ENCODE peak calls at places on chromosome 4, in six cellular contexts. T is brain microvascular endothelial cell, W is fibroblast of pulmonary artery, H is suprapubic skin, I is DND-41, Q is GM23338. Z is an unnamed sample.

GRCh38 chr4:169033660-169034059 is 23.6 kb upstream of the CBR4 start:
- DNase-seq in T (no peak), I (peak; percentile 9), Q (no peak), W (no peak), H (no peak), Z (peak; percentile 16)

GRCh38 chr4:12978310-12978709 is 505.8 kb downstream of the RAB28 start:
- DNase-seq in I (no peak), T (no peak), H (no peak), W (no peak), Q (no peak), Z (no peak)

GRCh38 chr4:19925516-19925915 is 326.2 kb upstream of the SLIT2 start:
- DNase-seq in W (no peak), I (no peak), H (no peak), Q (no peak), T (no peak), Z (no peak)

GRCh38 chr4:751676-752075 is 46.0 kb downstream of the PCGF3 start:
- DNase-seq in W (no peak), Q (no peak), I (no peak), H (no peak), T (peak; percentile 49), Z (no peak)

GRCh38 chr4:24330198-24330972 is 254.0 kb downstream of the DHX15 start:
- DNase-seq in I (no peak), H (no peak), W (no peak), T (no peak), Q (no peak), Z (no peak)

GRCh38 chr4:135840781-135841180 is 1639.2 kb upstream of the PABPC4L start:
- DNase-seq in I (no peak), Q (no peak), W (no peak), H (no peak), T (no peak), Z (no peak)

GRCh38 chr4:142355417-142355930 is 490.6 kb downstream of the INPP4B start:
- DNase-seq in Q (no peak), I (no peak), T (no peak), W (no peak), H (no peak), Z (no peak)

GRCh38 chr4:73010789-73011628 is 58.5 kb downstream of the COX18 start:
- DNase-seq in T (no peak), W (no peak), H (no peak), Q (no peak), I (no peak), Z (no peak)

GRCh38 chr4:168480991-168481588 is 798 bp upstream of the DDX60L start:
- DNase-seq in Q (no peak), H (no peak), I (peak; percentile 71), T (peak; percentile 37), W (peak; percentile 82), Z (peak; percentile 19)

GRCh38 chr4:136103616-136104015 is 1428.7 kb downstream of the PCDH18 start:
- DNase-seq in W (peak; percentile 30), I (no peak), H (no peak), Q (no peak), T (peak; percentile 25), Z (no peak)

GRCh38 chr4:128386761-128387599 is 99.4 kb upstream of the PGRMC2 start:
- DNase-seq in W (peak; percentile 96), H (peak; percentile 94), I (no peak), Q (no peak), T (peak; percentile 97), Z (no peak)

GRCh38 chr4:123587983-123588494 is 191.4 kb downstream of the SPRY1 start:
- DNase-seq in W (peak; percentile 59), T (peak; percentile 65), Q (no peak), H (no peak), I (no peak), Z (no peak)

GRCh38 chr4:687048-687974 is 1.6 kb downstream of the SLC49A3 start:
- DNase-seq in W (peak; percentile 88), I (no peak), T (peak; percentile 88), H (peak; percentile 96), Q (no peak), Z (no peak)

GRCh38 chr4:48462363-48462762 is 20.8 kb upstream of the SLC10A4 start:
- DNase-seq in T (no peak), Q (no peak), I (no peak), H (no peak), W (no peak), Z (no peak)

GRCh38 chr4:20262221-20262620 is 10.5 kb downstream of the SLIT2 start:
- DNase-seq in W (no peak), H (no peak), I (no peak), T (no peak), Q (no peak), Z (no peak)

GRCh38 chr4:127284236-127284635 is 348.5 kb upstream of the INTU start:
- DNase-seq in I (no peak), Q (no peak), W (peak; percentile 30), H (no peak), T (no peak), Z (no peak)

GRCh38 chr4:86595426-86595805 is 1.3 kb downstream of the PTPN13 start:
- DNase-seq in Q (no peak), H (no peak), W (peak; percentile 35), T (peak; percentile 33), I (no peak), Z (no peak)

GRCh38 chr4:109298279-109299010 is 4.0 kb downstream of the COL25A1 start:
- DNase-seq in Q (peak; percentile 61), T (peak; percentile 11), W (peak; percentile 15), H (no peak), I (no peak), Z (peak; percentile 26)

GRCh38 chr4:137768196-137768595 is 235.9 kb upstream of the PCDH18 start:
- DNase-seq in I (no peak), Q (no peak), H (no peak), T (no peak), W (peak; percentile 23), Z (no peak)

GRCh38 chr4:121380448-121381147 is at the start of gene QRFPR:
- DNase-seq in W (no peak), T (no peak), Q (peak; percentile 71), I (no peak), H (no peak), Z (no peak)

GRCh38 chr4:86959588-86960500 is 25.0 kb downstream of the AFF1 start:
- DNase-seq in Q (peak; percentile 95), T (no peak), I (no peak), W (no peak), H (no peak), Z (no peak)

GRCh38 chr4:109385260-109385659 is 48.4 kb upstream of the SEC24B start:
- DNase-seq in T (no peak), I (no peak), W (no peak), H (no peak), Q (no peak), Z (no peak)

GRCh38 chr4:110344165-110344564 is 131.8 kb upstream of the ENPEP start:
- DNase-seq in T (peak; percentile 52), W (peak; percentile 11), I (peak; percentile 41), H (no peak), Q (peak; percentile 54), Z (peak; percentile 13)

GRCh38 chr4:89136525-89136924 is 25.2 kb downstream of the TIGD2 start:
- DNase-seq in H (no peak), I (no peak), Q (no peak), T (peak; percentile 45), W (no peak), Z (no peak)

GRCh38 chr4:166277851-166278250 is 404.8 kb downstream of the TLL1 start:
- DNase-seq in Q (no peak), W (no peak), T (no peak), I (no peak), H (no peak), Z (no peak)

GRCh38 chr4:119172223-119172622 is 36.6 kb downstream of the MYOZ2 start:
- DNase-seq in I (no peak), W (no peak), Q (no peak), T (no peak), H (no peak), Z (no peak)

GRCh38 chr4:4321951-4322688 is 32.1 kb downstream of the ZBTB49 start:
- DNase-seq in H (no peak), I (no peak), Q (no peak), T (no peak), W (no peak), Z (no peak)

GRCh38 chr4:47839259-47839658 is 1.4 kb upstream of the CORIN start:
- DNase-seq in T (peak; percentile 51), H (peak; percentile 79), W (peak; percentile 50), Q (peak; percentile 61), I (no peak), Z (peak; percentile 78)

GRCh38 chr4:152172146-152172545 is 363.7 kb downstream of the FBXW7 start:
- DNase-seq in W (no peak), H (no peak), I (no peak), Q (no peak), T (no peak), Z (no peak)

DNA sequence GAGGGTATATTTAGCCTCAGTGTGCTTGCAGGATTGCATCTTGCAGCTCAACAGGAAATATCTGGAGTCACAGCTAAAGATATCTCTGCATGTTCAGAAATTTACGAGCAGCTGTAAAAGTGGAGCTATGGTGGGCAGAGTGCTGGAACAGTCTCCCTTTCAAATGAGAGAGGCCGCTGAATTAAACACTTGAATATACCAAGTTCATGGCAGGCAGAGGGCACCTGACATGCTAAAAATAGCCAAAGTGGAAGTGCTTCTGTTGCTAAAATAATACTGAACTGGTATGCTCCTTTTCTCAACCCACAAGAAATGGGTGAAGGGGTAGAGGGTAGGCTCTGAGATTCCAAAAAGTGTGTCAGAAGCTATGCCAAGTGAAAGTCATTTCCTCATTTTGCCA is 98.0 kb downstream of the MGST2 start:
- DNase-seq in I (no peak), Q (no peak), T (no peak), H (peak; percentile 16), W (peak; percentile 23), Z (no peak)
- H3K4me3 ChIP-seq in I (no peak overlapping the region), Q (no peak overlapping the region), T (no peak overlapping the region), H (no peak overlapping the region), W (no peak overlapping the region), Z (no peak overlapping the region)

GRCh38 chr4:40619600-40619999 is 10.1 kb downstream of the RBM47 start:
- DNase-seq in W (no peak), I (no peak), T (no peak), H (no peak), Q (no peak), Z (no peak)
- TF ChIP-seq CTCF in W (no peak), I (no peak), T (no peak), H (no peak), Q (no peak), Z (no peak)

DNA sequence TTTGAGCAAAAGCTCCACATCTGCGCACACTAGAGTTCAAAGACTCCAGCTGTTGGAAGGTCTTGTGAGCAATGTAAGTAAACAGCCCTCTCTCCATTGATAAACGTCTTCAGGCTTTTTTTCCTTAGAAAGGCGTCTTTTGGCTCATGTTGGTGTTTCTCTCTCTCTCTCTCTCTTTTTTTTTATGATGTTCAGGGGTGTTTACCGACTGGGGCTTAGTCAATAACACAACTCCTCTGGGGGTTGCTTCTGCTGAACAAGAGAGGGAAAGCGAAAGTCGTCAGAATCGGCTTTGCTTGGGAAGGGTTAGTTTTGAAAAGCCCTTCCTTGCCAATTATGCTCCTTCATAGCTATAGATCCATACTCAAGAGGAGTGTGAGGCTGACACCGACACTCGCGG is 53.1 kb upstream of the C1QTNF7 start:
- DNase-seq in T (no peak), H (no peak), I (no peak), Q (no peak), W (peak; percentile 49), Z (no peak)
- H3K4me3 ChIP-seq in T (peak overlapping the region; percentile 18), H (peak overlapping the region; percentile 31), I (no peak overlapping the region), Q (no peak overlapping the region), W (peak overlapping the region; percentile 48), Z (no peak overlapping the region)

GRCh38 chr4:104351696-104352095 is 143.0 kb downstream of the CXXC4 start:
- DNase-seq in T (no peak), I (no peak), Q (no peak), H (no peak), W (no peak), Z (no peak)

GRCh38 chr4:104353481-104353880 is 141.2 kb downstream of the CXXC4 start:
- DNase-seq in T (no peak), Q (no peak), I (no peak), H (no peak), W (no peak), Z (no peak)

GRCh38 chr4:104352211-104352610 is 142.5 kb downstream of the CXXC4 start:
- DNase-seq in H (no peak), Q (peak; percentile 65), T (no peak), I (no peak), W (no peak), Z (peak; percentile 17)
- TF ChIP-seq CTCF in H (no peak), Q (peak; percentile 77), T (peak; percentile 15), I (peak; percentile 30), W (no peak), Z (peak; percentile 18)

Z was measured in GM12865.